ENCODE peak calls at places on chromosomes 13 and 19, in six cellular contexts. A, N, V, T, Z and R are unnamed samples.

GRCh38 chr19:1455336-1456120 is 5.6 kb downstream of the APC2 start:
- DNase-seq in T (no peak), Z (no peak), V (peak; percentile 14), N (no peak), A (peak; percentile 53), R (peak; percentile 74)

GRCh38 chr13:101965096-101965495 is 436.8 kb downstream of the FGF14 start:
- DNase-seq in V (no peak), Z (no peak), N (no peak), T (no peak), A (no peak), R (no peak)

GRCh38 chr13:68927387-68928026 is 1180.1 kb upstream of the ATXN8OS start:
- DNase-seq in T (no peak), Z (no peak), V (no peak), A (peak; percentile 68), N (no peak), R (no peak)

GRCh38 chr13:91406619-91407018 is 8.2 kb downstream of the GPC5 start:
- DNase-seq in A (no peak), V (no peak), N (no peak), T (no peak), Z (no peak), R (no peak)

GRCh38 chr19:12284631-12285030 is 10.1 kb downstream of the ZNF44 start:
- DNase-seq in V (no peak), Z (no peak), A (no peak), N (no peak), T (no peak), R (no peak)

GRCh38 chr13:32022292-32022691 is 9.3 kb upstream of the FRY start:
- DNase-seq in A (peak; percentile 35), N (no peak), V (no peak), T (no peak), Z (no peak), R (no peak)

GRCh38 chr19:4713384-4713951 is 10.2 kb downstream of the DPP9 start:
- DNase-seq in N (no peak), Z (peak; percentile 94), V (no peak), T (peak; percentile 90), A (no peak), R (peak; percentile 98)

GRCh38 chr13:44437356-44438233 is 64.0 kb downstream of the SERP2 start:
- DNase-seq in V (no peak), N (no peak), T (no peak), Z (no peak), A (peak; percentile 49), R (no peak)

GRCh38 chr19:6834433-6834832 is 52.9 kb upstream of the ADGRE1 start:
- DNase-seq in Z (no peak), V (no peak), A (no peak), T (peak; percentile 12), N (no peak), R (no peak)

GRCh38 chr19:51687791-51688664 is 5.1 kb upstream of the SPACA6 start:
- DNase-seq in Z (no peak), T (peak; percentile 84), N (no peak), A (peak; percentile 63), V (peak; percentile 28), R (peak; percentile 72)

GRCh38 chr19:11738746-11739620 is at the start of gene ZNF823:
- DNase-seq in V (peak; percentile 98), N (peak; percentile 95), T (peak; percentile 100), A (peak; percentile 99), Z (peak; percentile 100), R (peak; percentile 99)

GRCh38 chr19:54395685-54396084 is 19.6 kb upstream of the TTYH1 start:
- DNase-seq in Z (no peak), N (no peak), A (no peak), V (no peak), T (no peak), R (no peak)

GRCh38 chr19:22422220-22422619 is at the start of gene ZNF98:
- DNase-seq in Z (no peak), N (no peak), A (no peak), T (peak; percentile 69), V (no peak), R (peak; percentile 57)

GRCh38 chr19:42271045-42271419 is 2.0 kb downstream of the CIC start:
- DNase-seq in T (no peak), Z (no peak), N (no peak), A (no peak), V (no peak), R (no peak)

GRCh38 chr13:105814219-105814901 is 721.1 kb downstream of the EFNB2 start:
- DNase-seq in Z (no peak), N (no peak), A (no peak), V (no peak), T (no peak), R (no peak)

GRCh38 chr19:3285647-3286176 is 61.3 kb downstream of the CELF5 start:
- DNase-seq in Z (no peak), A (no peak), V (no peak), T (no peak), N (no peak), R (no peak)

GRCh38 chr19:13833330-13834265 is 38.4 kb downstream of the ZSWIM4 start:
- DNase-seq in T (peak; percentile 96), A (peak; percentile 96), N (no peak), Z (peak; percentile 98), V (peak; percentile 77), R (peak; percentile 98)

GRCh38 chr19:13511947-13512346 is 5.7 kb upstream of the CACNA1A start:
- DNase-seq in V (no peak), T (no peak), Z (no peak), N (no peak), A (no peak), R (no peak)

GRCh38 chr19:531009-531752 is 379 bp upstream of the CDC34 start:
- DNase-seq in T (peak; percentile 89), Z (no peak), V (no peak), N (no peak), A (peak; percentile 91), R (peak; percentile 87)

GRCh38 chr19:8001651-8001994 is 3.8 kb downstream of the ELAVL1 start:
- DNase-seq in A (no peak), Z (no peak), T (no peak), N (no peak), V (no peak), R (no peak)

GRCh38 chr13:47499358-47500150 is 501.5 kb downstream of the SUCLA2 start:
- DNase-seq in N (no peak), T (no peak), A (no peak), V (no peak), Z (no peak), R (no peak)

GRCh38 chr13:19150712-19151228 is 30.9 kb downstream of the TUBA3C start:
- DNase-seq in T (no peak), V (no peak), N (no peak), Z (no peak), A (no peak), R (peak; percentile 66)

GRCh38 chr19:55304279-55304978 is 20.6 kb downstream of the BRSK1 start:
- DNase-seq in T (no peak), N (no peak), V (no peak), Z (no peak), A (peak; percentile 56), R (peak; percentile 76)

GRCh38 chr19:45825917-45826893 is 11.1 kb upstream of the RSPH6A start:
- DNase-seq in N (no peak), Z (no peak), T (no peak), A (no peak), V (no peak), R (no peak)

GRCh38 chr13:94799330-94799729 is 87.0 kb upstream of the SOX21 start:
- DNase-seq in N (no peak), T (no peak), Z (peak; percentile 21), A (no peak), V (no peak), R (no peak)

GRCh38 chr13:28620011-28620830 is 38.7 kb upstream of the POMP start:
- DNase-seq in Z (no peak), T (no peak), V (no peak), A (no peak), N (no peak), R (no peak)

GRCh38 chr19:50314724-50315700 is 14.2 kb downstream of the KCNC3 start:
- DNase-seq in Z (no peak), V (no peak), N (no peak), A (peak; percentile 28), T (no peak), R (peak; percentile 38)

GRCh38 chr13:109719962-109720646 is 66.3 kb downstream of the IRS2 start:
- DNase-seq in N (no peak), T (no peak), A (no peak), Z (no peak), V (no peak), R (no peak)

GRCh38 chr13:92259523-92259922 is 861.1 kb downstream of the GPC5 start:
- DNase-seq in Z (no peak), V (no peak), N (no peak), A (no peak), T (no peak), R (no peak)

GRCh38 chr13:37074703-37075102 is 15.2 kb upstream of the SUPT20H start:
- DNase-seq in T (no peak), A (peak; percentile 9), Z (no peak), V (no peak), N (no peak), R (no peak)
- TF ChIP-seq CTCF in T (no peak), A (peak; percentile 35), Z (peak; percentile 46), V (peak; percentile 35), N (no peak), R (peak; percentile 46)

GRCh38 chr19:58261968-58262921 is 16.5 kb upstream of the ZNF8 start:
- DNase-seq in V (no peak), N (no peak), Z (no peak), T (no peak), A (no peak), R (no peak)
- H3K4me3 ChIP-seq in V (no peak overlapping the region), N (no peak overlapping the region), Z (no peak overlapping the region), T (no peak overlapping the region), A (no peak overlapping the region), R (no peak overlapping the region)

DNA sequence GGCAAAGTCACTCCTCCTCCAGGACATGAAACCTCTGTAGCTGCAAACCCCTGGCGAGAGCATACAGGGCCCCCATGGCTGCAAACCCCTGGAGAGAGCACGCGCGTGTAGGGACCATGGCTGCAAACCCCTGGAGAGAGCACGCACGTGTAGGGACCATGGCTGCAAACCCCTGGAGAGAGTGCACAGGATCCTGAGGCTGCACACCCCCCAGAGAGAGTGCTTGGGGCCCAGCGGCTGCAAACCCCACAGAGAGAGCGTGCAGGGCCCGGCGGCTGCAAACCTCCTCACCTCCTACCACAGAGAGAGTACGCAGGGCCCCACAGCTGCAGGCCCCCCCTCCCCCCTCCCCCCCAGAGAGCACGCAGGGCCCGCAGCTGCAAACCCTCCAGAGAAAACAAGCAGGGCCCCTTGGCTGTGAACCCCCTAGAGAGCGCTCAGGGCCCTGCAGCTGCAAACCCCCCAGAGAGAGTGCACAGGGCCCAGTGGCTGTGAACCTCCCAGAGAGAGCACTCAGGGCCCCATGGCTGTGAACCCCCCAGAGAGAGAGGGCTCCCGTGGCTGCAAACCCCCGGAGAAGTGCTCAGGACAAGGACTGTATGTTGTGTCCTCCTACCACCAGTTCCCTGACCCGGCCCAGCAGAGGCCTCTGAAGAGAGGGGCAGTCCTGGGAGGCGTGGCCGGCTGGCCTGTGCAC is 7.3 kb downstream of the ADPRHL1 start:
- DNase-seq in N (no peak), Z (no peak), A (no peak), V (no peak), T (peak; percentile 50), R (peak; percentile 42)
- H3K4me1 ChIP-seq in N (peaks cover 9% of the 10 kb centered on the region), Z (no peaks in the 10 kb centered on the region), A (peaks cover 19% of the 10 kb centered on the region), V (no peaks in the 10 kb centered on the region), T (no peaks in the 10 kb centered on the region), R (peaks cover 27% of the 10 kb centered on the region)

DNA sequence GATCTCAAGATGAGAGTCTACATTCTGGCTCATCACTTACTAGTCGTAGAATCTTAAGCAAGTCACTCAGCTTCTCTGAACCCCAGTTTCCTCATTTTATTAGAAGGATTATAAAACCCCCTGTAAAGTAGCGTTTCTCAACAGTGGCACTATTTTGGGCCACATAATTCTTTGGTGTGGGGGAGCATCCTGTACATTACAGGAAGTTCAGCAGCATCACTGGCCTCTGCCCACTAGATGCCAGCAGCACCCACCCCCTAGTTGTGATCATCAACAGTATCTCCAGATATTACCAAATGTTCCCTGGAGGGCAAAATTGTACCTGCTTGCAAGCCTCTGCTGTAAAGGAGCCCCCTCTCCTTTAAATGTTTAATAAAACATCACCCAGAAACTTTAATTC is 22.6 kb downstream of the STARD13 start:
- DNase-seq in T (no peak), Z (no peak), V (no peak), N (no peak), A (no peak), R (no peak)
- TF ChIP-seq CTCF in T (no peak), Z (no peak), V (no peak), N (no peak), A (peak; percentile 6), R (no peak)